ENCODE peak calls at places on chromosomes 3 and 15, in seven cellular contexts. One of them, this sample, is unnamed.

GRCh38 chr3:66858656-66859381 is 139.3 kb upstream of the KBTBD8 start:
- DNase-seq in ovary: no peak
- DNase-seq in SK-N-SH: peak; percentile 16
- DNase-seq in A549: no peak
- DNase-seq in stomach: no peak
- DNase-seq in esophagus muscularis mucosa: no peak
- DNase-seq in sigmoid colon: no peak
- DNase-seq in this sample: no peak

GRCh38 chr3:41299036-41299435 is 99.7 kb downstream of the CTNNB1 start:
- DNase-seq in ovary: no peak
- DNase-seq in SK-N-SH: no peak
- DNase-seq in A549: no peak
- DNase-seq in stomach: no peak
- DNase-seq in esophagus muscularis mucosa: peak; percentile 74
- DNase-seq in sigmoid colon: no peak
- DNase-seq in this sample: no peak

GRCh38 chr3:173939319-173939718 is 541.8 kb downstream of the NLGN1 start:
- DNase-seq in ovary: no peak
- DNase-seq in SK-N-SH: no peak
- DNase-seq in A549: no peak
- DNase-seq in stomach: no peak
- DNase-seq in esophagus muscularis mucosa: no peak
- DNase-seq in sigmoid colon: no peak
- DNase-seq in this sample: no peak

GRCh38 chr15:68818088-68818670 is 2.5 kb downstream of the ANP32A start:
- DNase-seq in ovary: peak; percentile 72
- DNase-seq in SK-N-SH: peak; percentile 87
- DNase-seq in A549: peak; percentile 70
- DNase-seq in stomach: peak; percentile 65
- DNase-seq in esophagus muscularis mucosa: no peak
- DNase-seq in sigmoid colon: peak; percentile 83
- DNase-seq in this sample: peak; percentile 69

GRCh38 chr3:11924518-11924917 is 77.8 kb upstream of the TAMM41 start:
- DNase-seq in ovary: no peak
- DNase-seq in SK-N-SH: no peak
- DNase-seq in A549: no peak
- DNase-seq in stomach: no peak
- DNase-seq in esophagus muscularis mucosa: no peak
- DNase-seq in sigmoid colon: no peak
- DNase-seq in this sample: no peak

GRCh38 chr3:103048371-103048722 is 613.5 kb downstream of the ZPLD1 start:
- DNase-seq in ovary: no peak
- DNase-seq in SK-N-SH: no peak
- DNase-seq in A549: no peak
- DNase-seq in stomach: no peak
- DNase-seq in esophagus muscularis mucosa: no peak
- DNase-seq in sigmoid colon: no peak
- DNase-seq in this sample: no peak

GRCh38 chr3:48157950-48158376 is 30.3 kb downstream of the CDC25A start:
- DNase-seq in ovary: peak; percentile 64
- DNase-seq in SK-N-SH: peak; percentile 52
- DNase-seq in A549: peak; percentile 53
- DNase-seq in stomach: peak; percentile 65
- DNase-seq in esophagus muscularis mucosa: no peak
- DNase-seq in sigmoid colon: peak; percentile 80
- DNase-seq in this sample: peak; percentile 51

GRCh38 chr3:126522363-126522788 is 1.6 kb upstream of the CHST13 start:
- DNase-seq in ovary: peak; percentile 62
- DNase-seq in SK-N-SH: peak; percentile 88
- DNase-seq in A549: peak; percentile 64
- DNase-seq in stomach: peak; percentile 55
- DNase-seq in esophagus muscularis mucosa: no peak
- DNase-seq in sigmoid colon: peak; percentile 71
- DNase-seq in this sample: peak; percentile 54

GRCh38 chr3:42143440-42143839 is 52.3 kb downstream of the TRAK1 start:
- DNase-seq in ovary: no peak
- DNase-seq in SK-N-SH: no peak
- DNase-seq in A549: no peak
- DNase-seq in stomach: no peak
- DNase-seq in esophagus muscularis mucosa: no peak
- DNase-seq in sigmoid colon: no peak
- DNase-seq in this sample: no peak

GRCh38 chr15:89828324-89829145 is 13.9 kb upstream of the ANPEP start:
- DNase-seq in ovary: peak; percentile 48
- DNase-seq in SK-N-SH: no peak
- DNase-seq in A549: no peak
- DNase-seq in stomach: peak; percentile 57
- DNase-seq in esophagus muscularis mucosa: no peak
- DNase-seq in sigmoid colon: peak; percentile 83
- DNase-seq in this sample: peak; percentile 42

GRCh38 chr3:152183473-152183872 is 85.3 kb upstream of the MBNL1 start:
- DNase-seq in ovary: peak; percentile 36
- DNase-seq in SK-N-SH: peak; percentile 34
- DNase-seq in A549: no peak
- DNase-seq in stomach: peak; percentile 27
- DNase-seq in esophagus muscularis mucosa: no peak
- DNase-seq in sigmoid colon: no peak
- DNase-seq in this sample: no peak

GRCh38 chr3:156449712-156450574 is 105.0 kb downstream of the SSR3 start:
- DNase-seq in ovary: no peak
- DNase-seq in SK-N-SH: peak; percentile 42
- DNase-seq in A549: peak; percentile 28
- DNase-seq in stomach: no peak
- DNase-seq in esophagus muscularis mucosa: no peak
- DNase-seq in sigmoid colon: no peak
- DNase-seq in this sample: no peak

GRCh38 chr15:33292718-33293307 is 18.0 kb upstream of the RYR3 start:
- DNase-seq in ovary: peak; percentile 74
- DNase-seq in SK-N-SH: peak; percentile 67
- DNase-seq in A549: peak; percentile 59
- DNase-seq in stomach: peak; percentile 55
- DNase-seq in esophagus muscularis mucosa: peak; percentile 82
- DNase-seq in sigmoid colon: peak; percentile 66
- DNase-seq in this sample: peak; percentile 28

GRCh38 chr3:52685285-52685704 is 418 bp downstream of the PBRM1 start:
- DNase-seq in ovary: no peak
- DNase-seq in SK-N-SH: peak; percentile 97
- DNase-seq in A549: peak; percentile 61
- DNase-seq in stomach: peak; percentile 88
- DNase-seq in esophagus muscularis mucosa: no peak
- DNase-seq in sigmoid colon: peak; percentile 87
- DNase-seq in this sample: peak; percentile 90

GRCh38 chr3:192434186-192434585 is 293.2 kb downstream of the FGF12 start:
- DNase-seq in ovary: no peak
- DNase-seq in SK-N-SH: no peak
- DNase-seq in A549: no peak
- DNase-seq in stomach: no peak
- DNase-seq in esophagus muscularis mucosa: no peak
- DNase-seq in sigmoid colon: no peak
- DNase-seq in this sample: no peak

GRCh38 chr3:141407043-141407442 is 38.7 kb downstream of the ZBTB38 start:
- DNase-seq in ovary: no peak
- DNase-seq in SK-N-SH: no peak
- DNase-seq in A549: no peak
- DNase-seq in stomach: no peak
- DNase-seq in esophagus muscularis mucosa: no peak
- DNase-seq in sigmoid colon: peak; percentile 93
- DNase-seq in this sample: peak; percentile 51

GRCh38 chr3:111069974-111070751 is 1.5 kb upstream of the NECTIN3 start:
- DNase-seq in ovary: peak; percentile 58
- DNase-seq in SK-N-SH: peak; percentile 31
- DNase-seq in A549: no peak
- DNase-seq in stomach: no peak
- DNase-seq in esophagus muscularis mucosa: no peak
- DNase-seq in sigmoid colon: no peak
- DNase-seq in this sample: peak; percentile 22

GRCh38 chr3:78035020-78035660 is 995.2 kb downstream of the ROBO2 start:
- DNase-seq in ovary: no peak
- DNase-seq in SK-N-SH: no peak
- DNase-seq in A549: no peak
- DNase-seq in stomach: no peak
- DNase-seq in esophagus muscularis mucosa: no peak
- DNase-seq in sigmoid colon: no peak
- DNase-seq in this sample: no peak

GRCh38 chr3:133114198-133114597 is 76.0 kb downstream of the TMEM108 start:
- DNase-seq in ovary: no peak
- DNase-seq in SK-N-SH: no peak
- DNase-seq in A549: no peak
- DNase-seq in stomach: no peak
- DNase-seq in esophagus muscularis mucosa: no peak
- DNase-seq in sigmoid colon: no peak
- DNase-seq in this sample: no peak

GRCh38 chr15:36156855-36157521 is 422.4 kb upstream of the CDIN1 start:
- DNase-seq in ovary: no peak
- DNase-seq in SK-N-SH: no peak
- DNase-seq in A549: no peak
- DNase-seq in stomach: no peak
- DNase-seq in esophagus muscularis mucosa: no peak
- DNase-seq in sigmoid colon: peak; percentile 83
- DNase-seq in this sample: peak; percentile 7

GRCh38 chr3:31485206-31485605 is 47.5 kb upstream of the STT3B start:
- DNase-seq in ovary: no peak
- DNase-seq in SK-N-SH: no peak
- DNase-seq in A549: no peak
- DNase-seq in stomach: no peak
- DNase-seq in esophagus muscularis mucosa: peak; percentile 62
- DNase-seq in sigmoid colon: no peak
- DNase-seq in this sample: no peak

GRCh38 chr3:13556214-13556613 is 7.3 kb downstream of the FBLN2 start:
- DNase-seq in ovary: no peak
- DNase-seq in SK-N-SH: no peak
- DNase-seq in A549: no peak
- DNase-seq in stomach: no peak
- DNase-seq in esophagus muscularis mucosa: no peak
- DNase-seq in sigmoid colon: no peak
- DNase-seq in this sample: no peak
- TF ChIP-seq EP300 in ovary: no peak
- TF ChIP-seq EP300 in SK-N-SH: no peak
- TF ChIP-seq EP300 in A549: no peak
- TF ChIP-seq EP300 in stomach: no peak
- TF ChIP-seq EP300 in esophagus muscularis mucosa: no peak
- TF ChIP-seq EP300 in sigmoid colon: no peak
- TF ChIP-seq EP300 in this sample: no peak

DNA sequence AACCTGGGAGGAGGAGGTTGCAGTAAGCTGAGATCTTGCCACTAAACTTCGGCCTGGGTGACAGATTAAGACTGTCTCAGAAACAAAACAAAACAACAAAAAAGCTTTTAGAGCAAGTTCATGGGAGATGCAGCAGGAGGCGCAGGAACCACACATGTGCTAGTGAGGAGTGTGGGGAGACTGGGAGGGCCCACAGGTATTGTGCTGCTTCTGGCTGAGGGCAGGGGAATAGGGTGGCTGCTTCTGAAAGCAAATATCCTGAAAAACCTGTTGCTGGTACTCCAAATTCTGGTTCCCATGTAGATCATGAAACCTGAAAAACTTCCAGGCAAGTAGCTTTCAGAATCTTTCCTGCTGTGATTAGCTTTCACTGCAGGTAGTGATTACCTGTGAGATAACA is 22.1 kb downstream of the TYRO3 start:
- DNase-seq in ovary: no peak
- DNase-seq in SK-N-SH: no peak
- DNase-seq in A549: no peak
- DNase-seq in stomach: no peak
- DNase-seq in esophagus muscularis mucosa: no peak
- DNase-seq in sigmoid colon: no peak
- DNase-seq in this sample: no peak
- TF ChIP-seq CTCF in ovary: no peak
- TF ChIP-seq CTCF in SK-N-SH: peak; percentile 27
- TF ChIP-seq CTCF in A549: no peak
- TF ChIP-seq CTCF in stomach: no peak
- TF ChIP-seq CTCF in esophagus muscularis mucosa: no peak
- TF ChIP-seq CTCF in sigmoid colon: no peak
- TF ChIP-seq CTCF in this sample: no peak

DNA sequence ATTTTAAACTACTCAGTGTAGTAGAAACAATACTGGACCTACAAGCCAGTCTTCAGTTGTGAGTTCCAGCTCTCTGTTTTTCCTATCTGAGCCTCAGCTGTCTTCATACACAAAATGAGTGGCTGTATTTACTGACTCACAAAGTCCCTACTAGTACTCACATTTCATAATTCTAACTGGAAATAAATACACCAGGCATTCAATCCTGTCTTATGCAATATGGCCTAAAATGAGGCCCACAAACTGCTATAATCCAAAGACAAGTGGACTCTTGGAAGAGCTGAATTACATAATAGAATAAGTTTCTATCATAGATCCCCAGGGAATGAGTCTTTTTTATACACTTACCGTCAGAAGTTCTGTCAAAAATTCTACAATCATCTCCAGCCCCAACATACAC is 211.9 kb downstream of the LRRN1 start:
- DNase-seq in ovary: no peak
- DNase-seq in SK-N-SH: no peak
- DNase-seq in A549: no peak
- DNase-seq in stomach: no peak
- DNase-seq in esophagus muscularis mucosa: no peak
- DNase-seq in sigmoid colon: no peak
- DNase-seq in this sample: no peak
- TF ChIP-seq EP300 in ovary: no peak
- TF ChIP-seq EP300 in SK-N-SH: no peak
- TF ChIP-seq EP300 in A549: no peak
- TF ChIP-seq EP300 in stomach: no peak
- TF ChIP-seq EP300 in esophagus muscularis mucosa: no peak
- TF ChIP-seq EP300 in sigmoid colon: no peak
- TF ChIP-seq EP300 in this sample: no peak

GRCh38 chr3:194285859-194286197 is 65.3 kb downstream of the CPN2 start:
- DNase-seq in ovary: no peak
- DNase-seq in SK-N-SH: no peak
- DNase-seq in A549: no peak
- DNase-seq in stomach: no peak
- DNase-seq in esophagus muscularis mucosa: no peak
- DNase-seq in sigmoid colon: no peak
- DNase-seq in this sample: no peak

GRCh38 chr3:194285024-194285858 is 65.9 kb downstream of the CPN2 start:
- DNase-seq in ovary: no peak
- DNase-seq in SK-N-SH: no peak
- DNase-seq in A549: no peak
- DNase-seq in stomach: no peak
- DNase-seq in esophagus muscularis mucosa: no peak
- DNase-seq in sigmoid colon: peak; percentile 57
- DNase-seq in this sample: no peak

GRCh38 chr3:194286747-194287146 is 64.4 kb downstream of the CPN2 start:
- DNase-seq in ovary: no peak
- DNase-seq in SK-N-SH: no peak
- DNase-seq in A549: no peak
- DNase-seq in stomach: no peak
- DNase-seq in esophagus muscularis mucosa: no peak
- DNase-seq in sigmoid colon: peak; percentile 50
- DNase-seq in this sample: no peak

GRCh38 chr3:194287977-194288706 is 63.0 kb downstream of the CPN2 start:
- DNase-seq in ovary: no peak
- DNase-seq in SK-N-SH: no peak
- DNase-seq in A549: no peak
- DNase-seq in stomach: no peak
- DNase-seq in esophagus muscularis mucosa: no peak
- DNase-seq in sigmoid colon: peak; percentile 26
- DNase-seq in this sample: no peak

DNA sequence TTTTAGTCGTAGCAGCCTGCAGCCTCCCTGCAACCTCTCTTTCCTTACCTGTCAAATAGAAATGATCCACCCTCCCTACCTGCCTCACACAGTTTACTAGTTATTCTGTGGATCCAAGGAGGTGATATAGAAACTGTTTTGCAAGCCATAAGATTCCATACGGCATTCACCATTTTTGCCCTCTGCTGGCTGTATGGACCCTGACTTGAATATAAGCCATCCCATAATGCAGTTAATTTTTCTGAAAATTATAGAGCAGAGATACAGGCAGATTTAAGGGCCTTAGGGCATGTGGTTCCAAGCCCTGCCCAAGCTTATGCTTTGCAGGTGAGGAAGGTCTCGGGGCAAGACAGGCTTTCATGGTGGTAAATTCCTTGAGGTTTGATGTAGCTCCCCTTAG is 63.7 kb downstream of the CPN2 start:
- DNase-seq in ovary: no peak
- DNase-seq in SK-N-SH: no peak
- DNase-seq in A549: no peak
- DNase-seq in stomach: no peak
- DNase-seq in esophagus muscularis mucosa: no peak
- DNase-seq in sigmoid colon: no peak
- DNase-seq in this sample: no peak
- TF ChIP-seq CTCF in ovary: no peak
- TF ChIP-seq CTCF in SK-N-SH: peak; percentile 24
- TF ChIP-seq CTCF in A549: no peak
- TF ChIP-seq CTCF in stomach: no peak
- TF ChIP-seq CTCF in esophagus muscularis mucosa: no peak
- TF ChIP-seq CTCF in sigmoid colon: no peak
- TF ChIP-seq CTCF in this sample: no peak

This sample was measured in transverse colon.